ENCODE peak calls at places on chromosomes 16 and 17, in eight cellular contexts. One of them, this sample, is unnamed.

GRCh38 chr17:61410555-61411089 is 11.0 kb downstream of the TBX2 start:
- DNase-seq in lung: peak
- DNase-seq in BE2C: peak
- DNase-seq in breast epithelium: peak
- DNase-seq in cardiac muscle cell: peak
- DNase-seq in neural crest cell: peak
- DNase-seq in GM12865: peak
- DNase-seq in thoracic aorta: no peak
- DNase-seq in this sample: no peak

GRCh38 chr16:88956546-88957455 is 20.2 kb downstream of the CBFA2T3 start:
- DNase-seq in lung: no peak
- DNase-seq in BE2C: no peak
- DNase-seq in breast epithelium: no peak
- DNase-seq in cardiac muscle cell: no peak
- DNase-seq in neural crest cell: no peak
- DNase-seq in GM12865: no peak
- DNase-seq in thoracic aorta: no peak
- DNase-seq in this sample: no peak

GRCh38 chr17:12922120-12922519 is 95.7 kb downstream of the ELAC2 start:
- DNase-seq in lung: no peak
- DNase-seq in BE2C: no peak
- DNase-seq in breast epithelium: no peak
- DNase-seq in cardiac muscle cell: no peak
- DNase-seq in neural crest cell: no peak
- DNase-seq in GM12865: no peak
- DNase-seq in thoracic aorta: no peak
- DNase-seq in this sample: no peak

GRCh38 chr16:86872833-86873232 is 294.5 kb downstream of the FOXL1 start:
- DNase-seq in lung: no peak
- DNase-seq in BE2C: no peak
- DNase-seq in breast epithelium: no peak
- DNase-seq in cardiac muscle cell: peak
- DNase-seq in neural crest cell: no peak
- DNase-seq in GM12865: no peak
- DNase-seq in thoracic aorta: no peak
- DNase-seq in this sample: no peak

GRCh38 chr17:17682293-17682736 is 1.1 kb downstream of the RAI1 start:
- DNase-seq in lung: no peak
- DNase-seq in BE2C: peak
- DNase-seq in breast epithelium: no peak
- DNase-seq in cardiac muscle cell: peak
- DNase-seq in neural crest cell: peak
- DNase-seq in GM12865: peak
- DNase-seq in thoracic aorta: no peak
- DNase-seq in this sample: no peak

GRCh38 chr17:55448681-55449080 is 27.0 kb upstream of the MMD start:
- DNase-seq in lung: no peak
- DNase-seq in BE2C: no peak
- DNase-seq in breast epithelium: no peak
- DNase-seq in cardiac muscle cell: no peak
- DNase-seq in neural crest cell: no peak
- DNase-seq in GM12865: no peak
- DNase-seq in thoracic aorta: no peak
- DNase-seq in this sample: no peak

GRCh38 chr16:27476240-27476639 is 73.5 kb downstream of the GTF3C1 start:
- DNase-seq in lung: no peak
- DNase-seq in BE2C: no peak
- DNase-seq in breast epithelium: no peak
- DNase-seq in cardiac muscle cell: no peak
- DNase-seq in neural crest cell: no peak
- DNase-seq in GM12865: no peak
- DNase-seq in thoracic aorta: no peak
- DNase-seq in this sample: no peak

GRCh38 chr17:63647065-63647725 is 25.0 kb downstream of the MAP3K3 start:
- DNase-seq in lung: no peak
- DNase-seq in BE2C: no peak
- DNase-seq in breast epithelium: no peak
- DNase-seq in cardiac muscle cell: no peak
- DNase-seq in neural crest cell: no peak
- DNase-seq in GM12865: no peak
- DNase-seq in thoracic aorta: no peak
- DNase-seq in this sample: no peak

GRCh38 chr17:48262982-48263586 is 155.5 kb downstream of the SNX11 start:
- DNase-seq in lung: no peak
- DNase-seq in BE2C: no peak
- DNase-seq in breast epithelium: no peak
- DNase-seq in cardiac muscle cell: peak
- DNase-seq in neural crest cell: no peak
- DNase-seq in GM12865: peak
- DNase-seq in thoracic aorta: no peak
- DNase-seq in this sample: no peak

DNA sequence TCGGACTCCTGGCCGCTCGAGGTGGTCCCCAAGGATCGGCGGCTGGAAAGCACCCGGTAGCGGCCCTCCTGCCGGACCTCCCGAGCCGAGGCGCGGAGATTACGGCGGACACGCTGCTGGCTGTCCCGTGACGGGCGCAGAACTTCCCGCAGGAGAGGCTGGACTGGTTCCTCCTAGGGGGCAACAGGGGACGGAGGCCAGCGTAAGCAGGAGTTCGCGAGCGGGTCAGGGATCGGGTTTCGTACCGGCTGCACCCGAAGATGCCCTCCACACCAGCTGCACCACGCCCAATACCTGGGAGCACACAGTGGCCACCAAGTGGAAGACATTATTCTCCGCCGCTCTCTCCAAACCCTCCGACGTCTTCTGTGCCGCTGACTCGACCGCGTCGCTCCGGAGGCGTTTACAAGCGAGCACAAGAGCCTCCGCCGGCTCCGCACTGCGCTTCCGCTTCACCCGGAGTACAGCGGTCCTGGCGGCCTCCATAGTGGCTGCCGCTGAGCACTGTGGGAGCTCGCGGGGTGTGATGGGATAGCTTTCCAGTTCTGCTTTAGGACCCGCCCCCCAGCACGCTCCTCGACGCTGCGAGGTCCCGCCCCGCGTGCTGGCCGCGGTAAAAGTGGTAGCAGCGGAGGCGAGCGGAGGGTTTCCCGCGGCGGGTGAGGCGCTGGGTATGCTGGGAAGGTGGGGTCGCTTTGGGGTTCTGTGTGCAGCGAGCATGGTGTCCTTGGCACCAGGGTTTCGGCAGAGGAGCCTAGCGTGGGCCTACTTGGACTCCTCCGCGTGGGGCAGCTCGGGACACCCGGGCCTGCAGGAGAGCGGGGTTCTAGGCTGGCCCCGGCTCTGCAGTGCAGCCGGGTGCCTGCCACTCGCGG is at the start of the genes PRMT7 and SLC7A6OS:
- DNase-seq in lung: peak
- DNase-seq in BE2C: peak
- DNase-seq in breast epithelium: peak
- DNase-seq in cardiac muscle cell: peak
- DNase-seq in neural crest cell: peak
- DNase-seq in GM12865: peak
- DNase-seq in thoracic aorta: peak
- DNase-seq in this sample: peak
- TF ChIP-seq CTCF in lung: no peak
- TF ChIP-seq CTCF in BE2C: peak
- TF ChIP-seq CTCF in breast epithelium: peak
- TF ChIP-seq CTCF in cardiac muscle cell: peak
- TF ChIP-seq CTCF in neural crest cell: no peak
- TF ChIP-seq CTCF in GM12865: no peak
- TF ChIP-seq CTCF in thoracic aorta: peak
- TF ChIP-seq CTCF in this sample: no peak

GRCh38 chr17:58960068-58960467 is 146.6 kb downstream of the TRIM37 start:
- DNase-seq in lung: peak
- DNase-seq in BE2C: no peak
- DNase-seq in breast epithelium: no peak
- DNase-seq in cardiac muscle cell: peak
- DNase-seq in neural crest cell: no peak
- DNase-seq in GM12865: peak
- DNase-seq in thoracic aorta: no peak
- DNase-seq in this sample: peak
- TF ChIP-seq CTCF in lung: no peak
- TF ChIP-seq CTCF in BE2C: peak
- TF ChIP-seq CTCF in breast epithelium: peak
- TF ChIP-seq CTCF in cardiac muscle cell: peak
- TF ChIP-seq CTCF in neural crest cell: no peak
- TF ChIP-seq CTCF in GM12865: peak
- TF ChIP-seq CTCF in thoracic aorta: no peak
- TF ChIP-seq CTCF in this sample: peak

DNA sequence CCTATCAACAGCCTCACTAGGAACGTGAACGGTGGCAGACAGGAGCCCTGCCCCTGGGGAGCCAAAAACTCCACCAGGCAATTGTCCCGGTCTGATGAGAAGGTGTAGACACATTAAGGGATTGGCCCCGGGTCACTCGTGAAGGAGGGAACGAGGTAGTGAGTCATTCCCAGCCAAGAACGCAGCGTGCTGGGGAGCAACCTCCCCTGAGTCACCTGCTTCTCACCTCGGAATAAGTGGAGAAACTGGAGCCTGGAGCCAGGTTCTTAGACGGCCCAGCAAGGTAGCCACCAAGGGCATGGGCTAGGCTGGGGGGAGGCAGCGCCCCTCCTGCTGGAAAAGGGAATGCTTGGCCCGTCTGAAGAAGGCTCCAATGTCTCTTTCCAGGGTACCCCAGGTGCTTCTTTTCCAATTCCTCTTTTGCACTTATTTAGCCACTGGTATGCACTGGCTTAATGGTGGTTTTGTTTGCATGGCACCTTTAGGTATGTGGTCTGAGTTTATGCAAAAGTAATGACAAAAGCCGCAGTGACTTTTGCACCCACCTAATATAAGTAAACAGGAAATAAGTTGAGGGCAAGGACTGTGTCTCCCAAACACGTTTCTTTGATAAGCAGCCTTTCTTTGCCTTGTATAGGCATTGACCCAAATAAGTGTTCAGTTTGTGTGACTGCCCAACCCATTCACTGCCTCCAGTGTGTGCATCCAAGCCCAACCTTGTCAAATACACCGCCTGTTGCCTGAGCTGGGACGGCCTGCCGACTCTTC is 1.8 kb upstream of the HELZ start:
- DNase-seq in lung: peak
- DNase-seq in BE2C: no peak
- DNase-seq in breast epithelium: peak
- DNase-seq in cardiac muscle cell: no peak
- DNase-seq in neural crest cell: no peak
- DNase-seq in GM12865: peak
- DNase-seq in thoracic aorta: no peak
- DNase-seq in this sample: no peak
- TF ChIP-seq CTCF in lung: no peak
- TF ChIP-seq CTCF in BE2C: no peak
- TF ChIP-seq CTCF in breast epithelium: no peak
- TF ChIP-seq CTCF in cardiac muscle cell: no peak
- TF ChIP-seq CTCF in neural crest cell: no peak
- TF ChIP-seq CTCF in GM12865: no peak
- TF ChIP-seq CTCF in thoracic aorta: no peak
- TF ChIP-seq CTCF in this sample: no peak

GRCh38 chr16:65576631-65577030 is 454.8 kb upstream of the CDH11 start:
- DNase-seq in lung: no peak
- DNase-seq in BE2C: peak
- DNase-seq in breast epithelium: no peak
- DNase-seq in cardiac muscle cell: peak
- DNase-seq in neural crest cell: no peak
- DNase-seq in GM12865: no peak
- DNase-seq in thoracic aorta: no peak
- DNase-seq in this sample: no peak
- TF ChIP-seq CTCF in lung: no peak
- TF ChIP-seq CTCF in BE2C: peak
- TF ChIP-seq CTCF in breast epithelium: no peak
- TF ChIP-seq CTCF in cardiac muscle cell: peak
- TF ChIP-seq CTCF in neural crest cell: no peak
- TF ChIP-seq CTCF in GM12865: no peak
- TF ChIP-seq CTCF in thoracic aorta: no peak
- TF ChIP-seq CTCF in this sample: peak

GRCh38 chr17:44397479-44398440 is 8.3 kb upstream of the ITGA2B start:
- DNase-seq in lung: no peak
- DNase-seq in BE2C: no peak
- DNase-seq in breast epithelium: no peak
- DNase-seq in cardiac muscle cell: no peak
- DNase-seq in neural crest cell: no peak
- DNase-seq in GM12865: no peak
- DNase-seq in thoracic aorta: no peak
- DNase-seq in this sample: no peak

GRCh38 chr17:44400226-44400847 is 10.9 kb upstream of the ITGA2B start:
- DNase-seq in lung: no peak
- DNase-seq in BE2C: no peak
- DNase-seq in breast epithelium: no peak
- DNase-seq in cardiac muscle cell: peak
- DNase-seq in neural crest cell: no peak
- DNase-seq in GM12865: peak
- DNase-seq in thoracic aorta: no peak
- DNase-seq in this sample: no peak

GRCh38 chr17:44398692-44399691 is 9.5 kb upstream of the ITGA2B start:
- DNase-seq in lung: no peak
- DNase-seq in BE2C: no peak
- DNase-seq in breast epithelium: no peak
- DNase-seq in cardiac muscle cell: no peak
- DNase-seq in neural crest cell: no peak
- DNase-seq in GM12865: no peak
- DNase-seq in thoracic aorta: no peak
- DNase-seq in this sample: no peak

GRCh38 chr17:44394833-44395232 is 5.4 kb upstream of the ITGA2B start:
- DNase-seq in lung: no peak
- DNase-seq in BE2C: no peak
- DNase-seq in breast epithelium: no peak
- DNase-seq in cardiac muscle cell: no peak
- DNase-seq in neural crest cell: no peak
- DNase-seq in GM12865: no peak
- DNase-seq in thoracic aorta: no peak
- DNase-seq in this sample: no peak

DNA sequence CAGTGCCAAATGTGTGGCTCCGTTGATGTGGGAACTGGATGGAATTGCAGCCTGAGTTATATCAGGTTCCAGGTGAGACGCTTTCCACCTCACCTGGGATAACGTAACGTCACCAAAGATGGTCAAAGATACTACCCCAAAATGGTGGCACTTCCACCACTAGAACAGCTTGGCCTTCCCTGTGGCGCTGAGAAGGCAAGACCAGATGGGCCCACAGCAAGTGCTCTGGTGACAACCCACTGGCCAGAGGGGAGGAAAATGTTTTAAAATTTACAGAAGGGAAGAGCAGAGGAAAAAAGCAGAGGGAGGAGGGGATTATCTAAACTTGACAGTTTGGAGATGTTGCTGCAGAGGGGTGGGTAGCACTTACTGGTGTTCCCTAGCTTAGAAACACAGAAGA is 7.5 kb upstream of the ITGA2B start:
- DNase-seq in lung: no peak
- DNase-seq in BE2C: no peak
- DNase-seq in breast epithelium: no peak
- DNase-seq in cardiac muscle cell: no peak
- DNase-seq in neural crest cell: no peak
- DNase-seq in GM12865: no peak
- DNase-seq in thoracic aorta: no peak
- DNase-seq in this sample: no peak
- TF ChIP-seq CTCF in lung: no peak
- TF ChIP-seq CTCF in BE2C: no peak
- TF ChIP-seq CTCF in breast epithelium: no peak
- TF ChIP-seq CTCF in cardiac muscle cell: no peak
- TF ChIP-seq CTCF in neural crest cell: no peak
- TF ChIP-seq CTCF in GM12865: no peak
- TF ChIP-seq CTCF in thoracic aorta: no peak
- TF ChIP-seq CTCF in this sample: no peak

This sample was measured in LNCaP clone FGC.